ENCODE peak calls at places on chromosomes 7 and 10, in six cellular contexts. J is A549; N is CD8-positive, alpha-beta T cell; Q is neural progenitor cell; R is IMR-90; X is GM23338. G is an unnamed sample. For H3K4me1, the result is how much of the 10 kb centered on the place peaks cover.

GRCh38 chr10:123974406-123974805 is 82.8 kb upstream of the CPXM2 start:
- DNase-seq in J (no peak), N (no peak), Q (no peak), R (peak), X (no peak), G (peak)

GRCh38 chr10:60978287-60979115 is 34.5 kb upstream of the RHOBTB1 start:
- DNase-seq in J (no peak), N (no peak), Q (no peak), R (peak), X (no peak), G (peak)

GRCh38 chr10:100896876-100897461 is 15.8 kb upstream of the SLF2 start:
- DNase-seq in J (no peak), N (peak), Q (no peak), R (peak), X (no peak), G (no peak)

GRCh38 chr10:132997517-132998265 is 55.3 kb upstream of the CFAP46 start:
- DNase-seq in J (no peak), N (no peak), Q (no peak), R (no peak), X (no peak), G (no peak)

GRCh38 chr10:68202965-68203358 is 29.0 kb downstream of the ATOH7 start:
- DNase-seq in J (no peak), N (no peak), Q (no peak), R (peak), X (no peak), G (no peak)

GRCh38 chr7:117769085-117769484 is 104.2 kb downstream of the CTTNBP2 start:
- DNase-seq in J (no peak), N (no peak), Q (no peak), R (no peak), X (no peak), G (no peak)

GRCh38 chr7:123148813-123149212 is 51.0 kb downstream of the SLC13A1 start:
- DNase-seq in J (no peak), N (no peak), Q (no peak), R (no peak), X (no peak), G (no peak)

GRCh38 chr7:15723840-15724239 is 37.4 kb upstream of the MEOX2 start:
- DNase-seq in J (no peak), N (no peak), Q (no peak), R (no peak), X (no peak), G (no peak)

GRCh38 chr7:2022021-2022409 is 210.7 kb downstream of the MAD1L1 start:
- DNase-seq in J (no peak), N (no peak), Q (no peak), R (no peak), X (no peak), G (no peak)

DNA sequence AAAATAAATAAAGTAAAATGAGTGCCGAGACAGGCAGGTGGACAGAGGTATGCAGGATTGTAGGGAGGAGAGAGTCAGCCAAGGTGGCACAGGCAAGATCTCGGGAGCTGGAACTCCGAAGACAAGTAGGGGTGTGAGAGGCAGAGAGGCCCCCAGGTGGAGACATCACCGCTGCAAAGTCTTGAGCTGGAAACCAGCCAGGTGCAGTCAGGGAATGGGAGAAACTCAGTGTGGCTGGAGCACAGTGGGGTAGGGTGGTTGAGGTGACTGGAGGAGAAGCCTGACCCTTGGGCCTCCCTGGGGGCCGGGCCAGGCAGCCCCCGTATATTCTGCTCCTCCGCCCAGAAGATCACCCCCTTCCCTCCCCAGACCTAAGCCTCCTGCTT is 4.2 kb downstream of the EPHB4 start:
- DNase-seq in J (no peak), N (no peak), Q (no peak), R (no peak), X (no peak), G (no peak)
- H3K27ac ChIP-seq in J (no peak), N (no peak), Q (no peak), R (no peak), X (peak), G (no peak)

GRCh38 chr10:51005551-51005950 is 68.7 kb upstream of the PRKG1 start:
- DNase-seq in J (no peak), N (no peak), Q (no peak), R (no peak), X (no peak), G (no peak)

GRCh38 chr10:51006686-51007085 is 67.6 kb upstream of the PRKG1 start:
- DNase-seq in J (no peak), N (no peak), Q (no peak), R (no peak), X (no peak), G (no peak)

GRCh38 chr10:51010977-51011376 is 63.3 kb upstream of the PRKG1 start:
- DNase-seq in J (peak), N (no peak), Q (peak), R (peak), X (peak), G (no peak)

GRCh38 chr10:51007781-51008180 is 66.5 kb upstream of the PRKG1 start:
- DNase-seq in J (no peak), N (no peak), Q (no peak), R (peak), X (no peak), G (peak)
- TF ChIP-seq CTCF in J (no peak), N (no peak), Q (no peak), R (no peak), X (no peak), G (no peak)

GRCh38 chr7:121019018-121019417 is 30.5 kb downstream of the CPED1 start:
- DNase-seq in J (no peak), N (no peak), Q (no peak), R (peak), X (no peak), G (peak)

GRCh38 chr7:121020243-121020642 is 31.7 kb downstream of the CPED1 start:
- DNase-seq in J (no peak), N (no peak), Q (no peak), R (peak), X (no peak), G (no peak)

GRCh38 chr7:121023189-121023588 is 34.7 kb downstream of the CPED1 start:
- DNase-seq in J (no peak), N (no peak), Q (no peak), R (no peak), X (no peak), G (no peak)

GRCh38 chr7:121021266-121021969 is 32.9 kb downstream of the CPED1 start:
- DNase-seq in J (no peak), N (no peak), Q (no peak), R (no peak), X (no peak), G (no peak)

DNA sequence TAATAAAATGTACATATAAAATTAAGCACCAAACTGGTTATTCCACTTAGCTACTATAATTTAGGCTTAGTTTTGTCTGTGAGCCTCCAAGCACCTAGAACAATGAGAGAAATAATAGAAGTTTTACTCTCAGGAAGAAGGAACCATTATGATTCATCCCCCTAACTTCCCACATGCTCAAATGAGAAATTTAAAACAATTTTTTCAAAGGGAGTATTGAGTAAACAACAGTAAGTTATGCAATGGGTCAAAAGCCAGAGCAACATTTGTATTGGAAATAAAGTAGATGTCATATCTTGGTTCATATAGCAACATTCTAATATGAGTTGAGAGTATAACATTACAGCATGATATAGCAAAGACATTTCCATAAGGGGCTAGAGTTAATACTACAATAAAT is 32.1 kb downstream of the CPED1 start:
- DNase-seq in J (no peak), N (no peak), Q (no peak), R (peak), X (no peak), G (peak)
- H3K4me1 ChIP-seq in J (under half), N (under half), Q (under half), R (under half), X (under half), G (under half)

DNA sequence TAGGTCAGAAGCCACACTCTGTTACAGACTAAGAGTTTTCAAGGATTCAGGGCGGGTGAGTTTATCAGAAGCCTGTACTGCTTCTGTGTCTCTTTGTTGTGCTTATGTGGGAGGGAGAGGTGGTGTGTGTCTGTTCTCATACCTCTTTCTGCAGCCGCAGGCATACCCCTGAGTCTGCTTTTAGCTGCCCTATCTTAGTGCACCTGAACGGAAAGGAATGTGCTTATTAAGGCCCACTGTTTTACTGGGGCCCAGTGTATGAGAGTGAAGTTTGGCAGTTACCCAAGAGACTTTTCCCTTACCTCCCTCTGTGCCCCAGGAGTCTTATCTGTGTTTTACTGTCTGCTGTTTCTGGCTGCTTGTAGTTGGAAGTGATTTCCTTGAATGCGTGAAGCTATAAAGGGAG is 104.3 kb downstream of the TYW1 start:
- DNase-seq in J (no peak), N (no peak), Q (peak), R (no peak), X (peak), G (no peak)
- H3K27ac ChIP-seq in J (no peak), N (no peak), Q (no peak), R (no peak), X (no peak), G (no peak)